ENCODE peak calls at places on chromosomes 1 and 21, in four cellular contexts. R is Right ventricle myocardium inferior; H is central memory CD8-positive, alpha-beta T cell; V is pancreas. Z is an unnamed sample.

GRCh38 chr1:219560856-219561255 is 52.0 kb downstream of the ZC3H11B start:
- ATAC-seq in H (no peak), R (no peak), V (no peak), Z (no peak)

GRCh38 chr1:188043536-188044245 is 1214.9 kb downstream of the PLA2G4A start:
- ATAC-seq in R (no peak), V (no peak), H (no peak), Z (no peak)

GRCh38 chr1:65310078-65310587 is 790 bp downstream of the DNAJC6 start:
- ATAC-seq in R (peak), V (peak), H (no peak), Z (no peak)

GRCh38 chr1:25590096-25590824 is 26.3 kb upstream of the MAN1C1 start:
- ATAC-seq in H (no peak), V (peak), R (peak), Z (no peak)

GRCh38 chr1:235122348-235122747 is 6.3 kb downstream of the TOMM20 start:
- ATAC-seq in H (no peak), R (no peak), V (no peak), Z (no peak)

GRCh38 chr1:218705911-218706893 is 361.1 kb downstream of the TGFB2 start:
- ATAC-seq in V (peak), R (no peak), H (no peak), Z (peak)

GRCh38 chr1:62247391-62248168 is 52.9 kb downstream of the L1TD1 start:
- ATAC-seq in H (no peak), R (no peak), V (no peak), Z (no peak)

GRCh38 chr21:27476696-27477095 is 509.8 kb upstream of the ADAMTS5 start:
- ATAC-seq in R (no peak), V (peak), H (no peak), Z (no peak)

GRCh38 chr21:45288441-45288841 is 746 bp upstream of the POFUT2 start:
- ATAC-seq in V (no peak), H (no peak), R (no peak), Z (peak)

GRCh38 chr1:66681686-66682085 is 70.6 kb upstream of the DYNLT5 start:
- ATAC-seq in R (no peak), V (no peak), H (no peak), Z (no peak)

GRCh38 chr1:184930645-184931044 is 43.7 kb downstream of the NIBAN1 start:
- ATAC-seq in V (no peak), H (peak), R (peak), Z (no peak)